ENCODE peak calls at places on chromosomes 16 and 17, in eight cellular contexts. One of them, this sample, is unnamed. For H3K9me3, the result is how much of the 10 kb centered on the place peaks cover.

GRCh38 chr17:80947200-80947940 is 44.3 kb upstream of the CHMP6 start:
- DNase-seq in body of pancreas: no peak
- DNase-seq in psoas muscle: no peak
- DNase-seq in pancreas: no peak
- DNase-seq in heart right ventricle: peak
- DNase-seq in fibroblast of lung: no peak
- DNase-seq in SJSA1: no peak
- DNase-seq in transverse colon: no peak
- DNase-seq in this sample: no peak

GRCh38 chr17:62687997-62688396 is 60.5 kb downstream of the MRC2 start:
- DNase-seq in body of pancreas: no peak
- DNase-seq in psoas muscle: no peak
- DNase-seq in pancreas: no peak
- DNase-seq in heart right ventricle: no peak
- DNase-seq in fibroblast of lung: no peak
- DNase-seq in SJSA1: no peak
- DNase-seq in transverse colon: no peak
- DNase-seq in this sample: no peak

GRCh38 chr16:27461483-27462171 is 59.7 kb downstream of the IL21R start:
- DNase-seq in body of pancreas: no peak
- DNase-seq in psoas muscle: no peak
- DNase-seq in pancreas: no peak
- DNase-seq in heart right ventricle: no peak
- DNase-seq in fibroblast of lung: peak
- DNase-seq in SJSA1: no peak
- DNase-seq in transverse colon: no peak
- DNase-seq in this sample: no peak

GRCh38 chr17:75632428-75632827 is 806 bp upstream of the SMIM5 start:
- DNase-seq in body of pancreas: no peak
- DNase-seq in psoas muscle: peak
- DNase-seq in pancreas: no peak
- DNase-seq in heart right ventricle: no peak
- DNase-seq in fibroblast of lung: no peak
- DNase-seq in SJSA1: no peak
- DNase-seq in transverse colon: no peak
- DNase-seq in this sample: no peak

GRCh38 chr17:69609495-69610315 is 195.2 kb downstream of the MAP2K6 start:
- DNase-seq in body of pancreas: no peak
- DNase-seq in psoas muscle: no peak
- DNase-seq in pancreas: no peak
- DNase-seq in heart right ventricle: no peak
- DNase-seq in fibroblast of lung: peak
- DNase-seq in SJSA1: no peak
- DNase-seq in transverse colon: no peak
- DNase-seq in this sample: no peak

GRCh38 chr17:28747046-28747691 is 3.4 kb downstream of the TRAF4 start:
- DNase-seq in body of pancreas: peak
- DNase-seq in psoas muscle: no peak
- DNase-seq in pancreas: peak
- DNase-seq in heart right ventricle: no peak
- DNase-seq in fibroblast of lung: no peak
- DNase-seq in SJSA1: no peak
- DNase-seq in transverse colon: peak
- DNase-seq in this sample: no peak

GRCh38 chr16:85259115-85259830 is 147.0 kb upstream of the CIBAR2 start:
- DNase-seq in body of pancreas: no peak
- DNase-seq in psoas muscle: no peak
- DNase-seq in pancreas: no peak
- DNase-seq in heart right ventricle: no peak
- DNase-seq in fibroblast of lung: no peak
- DNase-seq in SJSA1: no peak
- DNase-seq in transverse colon: no peak
- DNase-seq in this sample: no peak

GRCh38 chr17:72121164-72122001 is 563 bp downstream of the SOX9 start:
- DNase-seq in body of pancreas: peak
- DNase-seq in psoas muscle: peak
- DNase-seq in pancreas: peak
- DNase-seq in heart right ventricle: peak
- DNase-seq in fibroblast of lung: peak
- DNase-seq in SJSA1: peak
- DNase-seq in transverse colon: peak
- DNase-seq in this sample: no peak

GRCh38 chr17:80948961-80949450 is 42.6 kb upstream of the CHMP6 start:
- DNase-seq in body of pancreas: no peak
- DNase-seq in psoas muscle: no peak
- DNase-seq in pancreas: no peak
- DNase-seq in heart right ventricle: peak
- DNase-seq in fibroblast of lung: no peak
- DNase-seq in SJSA1: no peak
- DNase-seq in transverse colon: no peak
- DNase-seq in this sample: no peak

GRCh38 chr17:14559720-14560119 is 258.8 kb downstream of the HS3ST3B1 start:
- DNase-seq in body of pancreas: no peak
- DNase-seq in psoas muscle: no peak
- DNase-seq in pancreas: no peak
- DNase-seq in heart right ventricle: no peak
- DNase-seq in fibroblast of lung: no peak
- DNase-seq in SJSA1: no peak
- DNase-seq in transverse colon: no peak
- DNase-seq in this sample: no peak

GRCh38 chr17:12256380-12256995 is 235.8 kb downstream of the MAP2K4 start:
- DNase-seq in body of pancreas: peak
- DNase-seq in psoas muscle: no peak
- DNase-seq in pancreas: peak
- DNase-seq in heart right ventricle: no peak
- DNase-seq in fibroblast of lung: peak
- DNase-seq in SJSA1: peak
- DNase-seq in transverse colon: peak
- DNase-seq in this sample: peak

GRCh38 chr17:43599835-43600234 is 53.7 kb upstream of the ETV4 start:
- DNase-seq in body of pancreas: no peak
- DNase-seq in psoas muscle: no peak
- DNase-seq in pancreas: no peak
- DNase-seq in heart right ventricle: no peak
- DNase-seq in fibroblast of lung: peak
- DNase-seq in SJSA1: peak
- DNase-seq in transverse colon: no peak
- DNase-seq in this sample: peak

GRCh38 chr17:30290696-30291570 is 811 bp downstream of the BLMH start:
- DNase-seq in body of pancreas: peak
- DNase-seq in psoas muscle: peak
- DNase-seq in pancreas: peak
- DNase-seq in heart right ventricle: peak
- DNase-seq in fibroblast of lung: peak
- DNase-seq in SJSA1: no peak
- DNase-seq in transverse colon: peak
- DNase-seq in this sample: no peak

GRCh38 chr17:38897176-38897575 is 27.3 kb downstream of the LASP1 start:
- DNase-seq in body of pancreas: peak
- DNase-seq in psoas muscle: peak
- DNase-seq in pancreas: no peak
- DNase-seq in heart right ventricle: peak
- DNase-seq in fibroblast of lung: peak
- DNase-seq in SJSA1: no peak
- DNase-seq in transverse colon: peak
- DNase-seq in this sample: no peak

GRCh38 chr17:72185571-72185970 is 64.8 kb downstream of the SOX9 start:
- DNase-seq in body of pancreas: no peak
- DNase-seq in psoas muscle: peak
- DNase-seq in pancreas: no peak
- DNase-seq in heart right ventricle: peak
- DNase-seq in fibroblast of lung: peak
- DNase-seq in SJSA1: no peak
- DNase-seq in transverse colon: no peak
- DNase-seq in this sample: no peak

GRCh38 chr17:81703747-81704654 is 834 bp downstream of the MRPL12 start:
- DNase-seq in body of pancreas: no peak
- DNase-seq in psoas muscle: no peak
- DNase-seq in pancreas: no peak
- DNase-seq in heart right ventricle: no peak
- DNase-seq in fibroblast of lung: no peak
- DNase-seq in SJSA1: no peak
- DNase-seq in transverse colon: no peak
- DNase-seq in this sample: no peak

GRCh38 chr17:13421581-13421980 is 180.1 kb downstream of the HS3ST3A1 start:
- DNase-seq in body of pancreas: no peak
- DNase-seq in psoas muscle: no peak
- DNase-seq in pancreas: no peak
- DNase-seq in heart right ventricle: no peak
- DNase-seq in fibroblast of lung: no peak
- DNase-seq in SJSA1: no peak
- DNase-seq in transverse colon: no peak
- DNase-seq in this sample: no peak

DNA sequence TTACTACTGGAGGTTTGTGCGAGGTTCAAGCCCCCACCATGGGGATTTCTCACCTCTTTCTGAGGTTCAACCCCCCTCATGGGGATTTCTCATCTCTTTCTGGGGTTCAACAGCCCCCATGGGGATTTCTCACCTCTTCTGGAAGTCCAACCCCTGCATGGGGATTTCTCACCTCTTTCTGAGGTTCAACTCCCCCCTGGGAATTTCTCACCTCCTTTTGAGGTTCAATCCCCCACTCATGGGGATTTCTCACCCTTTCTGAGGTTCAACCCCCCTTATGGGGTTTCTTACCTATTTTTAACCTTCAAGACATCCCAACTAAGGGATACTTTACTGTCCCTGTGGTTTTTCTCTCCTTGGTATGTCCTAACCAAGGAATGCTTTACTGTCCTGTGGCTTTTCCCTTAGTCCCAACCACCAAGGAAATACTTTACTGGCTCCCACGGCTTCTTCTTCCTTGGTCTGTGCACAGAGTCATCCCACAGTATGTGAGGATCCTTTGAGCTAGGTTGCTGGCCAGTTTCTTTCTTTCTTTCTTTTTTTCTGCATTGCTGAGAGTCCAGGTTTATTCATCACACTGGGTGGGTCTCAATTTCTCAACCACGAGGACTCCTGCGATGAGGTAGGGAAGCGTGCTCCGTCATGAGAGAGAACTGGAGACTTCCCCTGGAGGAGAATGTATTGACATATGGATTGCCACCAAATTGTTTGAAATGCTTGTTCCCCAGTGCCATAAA is 2140.2 kb downstream of the TP53TG3F start:
- DNase-seq in body of pancreas: no peak
- DNase-seq in psoas muscle: no peak
- DNase-seq in pancreas: no peak
- DNase-seq in heart right ventricle: no peak
- DNase-seq in fibroblast of lung: no peak
- DNase-seq in SJSA1: peak
- DNase-seq in transverse colon: no peak
- DNase-seq in this sample: no peak
- H3K9me3 ChIP-seq in body of pancreas: under half
- H3K9me3 ChIP-seq in psoas muscle: under half
- H3K9me3 ChIP-seq in pancreas: under half
- H3K9me3 ChIP-seq in heart right ventricle: under half
- H3K9me3 ChIP-seq in fibroblast of lung: under half
- H3K9me3 ChIP-seq in SJSA1: under half
- H3K9me3 ChIP-seq in transverse colon: under half
- H3K9me3 ChIP-seq in this sample: under half

DNA sequence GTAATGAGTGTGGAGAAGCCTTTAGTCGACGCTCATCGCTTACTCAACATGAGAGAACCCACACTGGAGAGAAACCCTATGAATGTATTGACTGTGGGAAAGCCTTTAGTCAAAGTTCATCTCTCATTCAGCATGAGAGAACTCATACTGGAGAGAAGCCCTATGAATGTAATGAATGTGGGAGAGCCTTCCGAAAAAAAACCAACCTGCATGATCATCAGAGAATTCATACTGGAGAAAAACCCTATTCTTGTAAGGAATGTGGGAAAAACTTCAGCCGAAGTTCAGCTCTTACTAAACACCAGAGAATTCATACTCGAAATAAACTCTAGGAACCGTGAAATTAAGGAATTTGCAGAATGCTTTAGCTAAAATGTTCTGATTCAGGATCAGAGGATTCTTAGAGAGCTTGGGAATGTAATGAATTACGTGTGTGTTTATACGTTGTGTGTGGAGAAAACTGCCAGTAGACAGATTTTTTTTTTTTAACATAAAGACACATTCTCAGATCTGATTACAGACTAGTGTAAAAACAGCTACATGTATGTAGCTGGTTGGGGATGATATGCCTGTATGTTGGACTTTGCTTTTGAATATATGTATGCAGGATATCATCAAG is 25.4 kb downstream of the ZFP90 start:
- DNase-seq in body of pancreas: no peak
- DNase-seq in psoas muscle: no peak
- DNase-seq in pancreas: no peak
- DNase-seq in heart right ventricle: no peak
- DNase-seq in fibroblast of lung: peak
- DNase-seq in SJSA1: peak
- DNase-seq in transverse colon: no peak
- DNase-seq in this sample: no peak
- H3K9me3 ChIP-seq in body of pancreas: under half
- H3K9me3 ChIP-seq in psoas muscle: half or more
- H3K9me3 ChIP-seq in pancreas: under half
- H3K9me3 ChIP-seq in heart right ventricle: half or more
- H3K9me3 ChIP-seq in fibroblast of lung: under half
- H3K9me3 ChIP-seq in SJSA1: half or more
- H3K9me3 ChIP-seq in transverse colon: half or more
- H3K9me3 ChIP-seq in this sample: half or more

DNA sequence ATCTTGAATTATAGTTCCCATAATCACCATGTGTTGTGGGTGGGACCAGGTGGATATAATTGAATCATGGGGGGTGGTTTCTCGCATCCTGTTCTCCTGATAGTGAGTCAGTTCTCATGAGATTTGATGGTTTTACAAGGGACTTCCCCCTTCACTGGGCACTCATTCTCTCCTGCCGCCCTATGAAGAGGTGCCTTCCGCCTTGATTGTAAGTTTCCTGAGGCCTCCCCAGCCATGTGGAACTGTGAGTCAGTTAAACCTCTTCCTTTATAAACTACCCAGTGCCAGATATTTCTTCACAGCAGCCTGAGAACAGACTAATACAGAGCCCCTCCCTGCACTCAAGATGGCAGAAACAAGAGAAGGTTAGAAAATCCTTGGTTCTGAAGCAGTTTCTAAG is 26.4 kb downstream of the LDAF1 start:
- DNase-seq in body of pancreas: no peak
- DNase-seq in psoas muscle: no peak
- DNase-seq in pancreas: no peak
- DNase-seq in heart right ventricle: no peak
- DNase-seq in fibroblast of lung: no peak
- DNase-seq in SJSA1: no peak
- DNase-seq in transverse colon: no peak
- DNase-seq in this sample: no peak
- H3K9me3 ChIP-seq in body of pancreas: under half
- H3K9me3 ChIP-seq in psoas muscle: under half
- H3K9me3 ChIP-seq in pancreas: under half
- H3K9me3 ChIP-seq in heart right ventricle: under half
- H3K9me3 ChIP-seq in fibroblast of lung: under half
- H3K9me3 ChIP-seq in SJSA1: under half
- H3K9me3 ChIP-seq in transverse colon: under half
- H3K9me3 ChIP-seq in this sample: under half

DNA sequence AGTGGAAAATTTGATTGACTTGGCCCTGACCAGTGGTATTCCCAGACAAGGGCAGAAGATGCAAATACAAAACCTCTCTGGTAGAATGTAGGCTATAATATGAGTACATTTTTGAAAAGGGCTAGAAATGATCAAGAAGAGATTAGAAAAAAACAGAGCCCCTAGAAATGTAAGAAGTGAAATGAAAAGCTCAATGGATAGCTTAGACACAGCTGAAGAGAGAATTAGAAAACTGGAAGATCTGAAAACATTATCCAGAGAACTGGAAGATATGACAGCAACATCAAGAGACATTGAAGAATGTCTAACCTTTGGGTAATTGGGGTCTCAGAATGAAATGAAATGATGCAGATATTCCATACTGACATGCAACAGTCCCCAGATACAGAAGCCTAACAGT is 105.2 kb upstream of the ZNF750 start:
- DNase-seq in body of pancreas: no peak
- DNase-seq in psoas muscle: no peak
- DNase-seq in pancreas: no peak
- DNase-seq in heart right ventricle: no peak
- DNase-seq in fibroblast of lung: no peak
- DNase-seq in SJSA1: no peak
- DNase-seq in transverse colon: no peak
- DNase-seq in this sample: no peak
- H3K9me3 ChIP-seq in body of pancreas: under half
- H3K9me3 ChIP-seq in psoas muscle: under half
- H3K9me3 ChIP-seq in pancreas: under half
- H3K9me3 ChIP-seq in heart right ventricle: under half
- H3K9me3 ChIP-seq in fibroblast of lung: under half
- H3K9me3 ChIP-seq in SJSA1: under half
- H3K9me3 ChIP-seq in transverse colon: under half
- H3K9me3 ChIP-seq in this sample: half or more